ENCODE peak calls at places on chromosomes 3 and 15, in four cellular contexts. M is uterus, S is HCT116, R is tibial artery. F is an unnamed sample.

GRCh38 chr3:197292083-197293042 is 6.0 kb downstream of the DLG1 start:
- DNase-seq in R (no peak), M (no peak), S (no peak), F (no peak)

GRCh38 chr3:109806929-109807328 is 469.6 kb upstream of the DPPA4 start:
- DNase-seq in R (no peak), M (no peak), S (peak), F (no peak)

GRCh38 chr15:76200083-76200465 is 111.2 kb downstream of the ETFA start:
- DNase-seq in S (no peak), R (peak), M (no peak), F (no peak)

GRCh38 chr15:51074926-51075325 is 19.8 kb downstream of the TNFAIP8L3 start:
- DNase-seq in M (no peak), S (no peak), R (no peak), F (no peak)

GRCh38 chr15:59191855-59192237 is 14.8 kb upstream of the LDHAL6B start:
- DNase-seq in R (no peak), S (peak), M (no peak), F (no peak)

GRCh38 chr15:67137951-67138935 is 72.8 kb downstream of the SMAD3 start:
- DNase-seq in S (no peak), M (peak), R (peak), F (no peak)

GRCh38 chr15:35934383-35935049 is 388.6 kb upstream of the DPH6 start:
- DNase-seq in R (no peak), S (no peak), M (no peak), F (no peak)

GRCh38 chr3:170330366-170330765 is 27.1 kb upstream of the SKIL start:
- DNase-seq in R (no peak), S (peak), M (no peak), F (no peak)

GRCh38 chr3:63706321-63707085 is 54.0 kb downstream of the SNTN start:
- DNase-seq in S (no peak), R (no peak), M (no peak), F (no peak)

GRCh38 chr3:128466840-128467541 is at the start of gene DNAJB8:
- DNase-seq in M (no peak), R (no peak), S (no peak), F (no peak)

GRCh38 chr15:82810061-82810862 is 834 bp downstream of the WHAMM start:
- DNase-seq in M (peak), R (no peak), S (no peak), F (peak)

GRCh38 chr15:101128191-101128590 is 123.7 kb downstream of the CHSY1 start:
- DNase-seq in S (no peak), R (no peak), M (peak), F (no peak)

GRCh38 chr15:85785887-85786777 is 8.6 kb downstream of the KLHL25 start:
- DNase-seq in S (peak), R (no peak), M (no peak), F (peak)

GRCh38 chr3:195248281-195248680 is 22.7 kb downstream of the XXYLT1 start:
- DNase-seq in R (peak), S (no peak), M (no peak), F (no peak)

GRCh38 chr15:92163641-92164040 is 230.0 kb upstream of the ST8SIA2 start:
- DNase-seq in M (no peak), R (no peak), S (no peak), F (no peak)

GRCh38 chr3:188435266-188435665 is 281.3 kb downstream of the LPP start:
- DNase-seq in R (no peak), S (no peak), M (no peak), F (no peak)

GRCh38 chr3:149657458-149657795 is 398 bp downstream of the WWTR1 start:
- DNase-seq in M (peak), R (peak), S (no peak), F (peak)

GRCh38 chr3:181610083-181610972 is 101.4 kb upstream of the SOX2 start:
- DNase-seq in R (no peak), M (no peak), S (no peak), F (no peak)

GRCh38 chr3:132703733-132704132 is 18.5 kb downstream of the NPHP3 start:
- DNase-seq in M (no peak), R (no peak), S (no peak), F (no peak)

GRCh38 chr3:198032039-198032438 is 72.0 kb downstream of the LMLN start:
- DNase-seq in S (no peak), M (no peak), R (no peak), F (no peak)

GRCh38 chr3:13192471-13193213 is 119.4 kb upstream of the IQSEC1 start:
- DNase-seq in S (no peak), M (no peak), R (no peak), F (no peak)

GRCh38 chr3:175664911-175665310 is 805.8 kb downstream of the NAALADL2 start:
- DNase-seq in S (no peak), M (no peak), R (no peak), F (no peak)

GRCh38 chr3:44659434-44659833 is 10.9 kb downstream of the ZNF35 start:
- DNase-seq in M (no peak), R (no peak), S (no peak), F (no peak)

GRCh38 chr3:46031269-46031668 is 4.0 kb upstream of the XCR1 start:
- DNase-seq in M (no peak), S (no peak), R (no peak), F (no peak)

GRCh38 chr3:172173316-172174271 is 134.2 kb downstream of the FNDC3B start:
- DNase-seq in R (no peak), M (no peak), S (no peak), F (no peak)

GRCh38 chr3:127276995-127277394 is 10.9 kb downstream of the PRR20G start:
- DNase-seq in S (no peak), M (no peak), R (no peak), F (no peak)

GRCh38 chr3:188516515-188516914 is 362.6 kb downstream of the LPP start:
- DNase-seq in R (no peak), M (no peak), S (no peak), F (no peak)

GRCh38 chr3:55935241-55935640 is 448.1 kb upstream of the WNT5A start:
- DNase-seq in S (no peak), M (no peak), R (no peak), F (no peak)

GRCh38 chr3:187197255-187197654 is at the start of gene RTP1:
- DNase-seq in M (no peak), R (no peak), S (no peak), F (no peak)

GRCh38 chr3:30342319-30343060 is 263.9 kb upstream of the TGFBR2 start:
- DNase-seq in R (peak), S (peak), M (peak), F (peak)

GRCh38 chr15:95202569-95203349 is 971.4 kb downstream of the MCTP2 start:
- DNase-seq in R (no peak), M (no peak), S (no peak), F (no peak)

GRCh38 chr3:132261501-132261900 is 55.7 kb upstream of the ACP3 start:
- DNase-seq in M (no peak), S (no peak), R (no peak), F (no peak)

GRCh38 chr15:47432831-47433230 is 284.5 kb upstream of the SEMA6D start:
- DNase-seq in S (no peak), R (no peak), M (no peak), F (no peak)

GRCh38 chr3:112378989-112379692 is 46.2 kb downstream of the CD200 start:
- DNase-seq in M (no peak), R (no peak), S (no peak), F (no peak)

GRCh38 chr15:35019401-35020327 is 31.6 kb upstream of the ZNF770 start:
- DNase-seq in S (peak), M (no peak), R (no peak), F (no peak)

GRCh38 chr3:136414476-136414875 is 164.3 kb downstream of the PCCB start:
- DNase-seq in R (no peak), S (no peak), M (no peak), F (no peak)

GRCh38 chr3:15896500-15896899 is 98.7 kb upstream of the ANKRD28 start:
- DNase-seq in S (no peak), M (no peak), R (no peak), F (no peak)

GRCh38 chr3:188002626-188003138 is 151.3 kb upstream of the LPP start:
- DNase-seq in M (no peak), S (no peak), R (no peak), F (no peak)

GRCh38 chr3:73759290-73759689 is 134.5 kb upstream of the PDZRN3 start:
- DNase-seq in R (no peak), M (no peak), S (no peak), F (no peak)
- H3K4me3 ChIP-seq in R (no peak), M (no peak), S (no peak), F (no peak)

DNA sequence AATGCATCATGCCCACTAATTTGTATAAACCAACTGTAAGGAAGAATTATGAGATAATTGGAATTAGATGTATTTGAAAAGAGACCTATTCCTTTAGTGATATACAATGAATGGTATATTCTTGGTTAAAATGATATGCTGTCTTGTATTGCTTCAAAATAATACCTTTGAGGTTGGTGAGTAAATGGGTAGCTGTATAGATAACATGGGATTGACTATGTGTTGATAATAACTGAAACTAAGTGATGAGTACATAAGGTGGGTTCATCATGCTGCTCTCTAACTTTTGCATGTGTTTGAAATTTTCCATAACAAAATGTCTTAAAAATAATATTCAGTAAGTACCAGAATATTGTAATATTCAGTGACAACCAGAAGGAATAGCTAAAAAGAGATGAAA is 272.6 kb upstream of the ZPLD1 start:
- DNase-seq in R (no peak), S (no peak), M (no peak), F (no peak)
- H3K27ac ChIP-seq in R (peak), S (no peak), M (peak), F (peak)

DNA sequence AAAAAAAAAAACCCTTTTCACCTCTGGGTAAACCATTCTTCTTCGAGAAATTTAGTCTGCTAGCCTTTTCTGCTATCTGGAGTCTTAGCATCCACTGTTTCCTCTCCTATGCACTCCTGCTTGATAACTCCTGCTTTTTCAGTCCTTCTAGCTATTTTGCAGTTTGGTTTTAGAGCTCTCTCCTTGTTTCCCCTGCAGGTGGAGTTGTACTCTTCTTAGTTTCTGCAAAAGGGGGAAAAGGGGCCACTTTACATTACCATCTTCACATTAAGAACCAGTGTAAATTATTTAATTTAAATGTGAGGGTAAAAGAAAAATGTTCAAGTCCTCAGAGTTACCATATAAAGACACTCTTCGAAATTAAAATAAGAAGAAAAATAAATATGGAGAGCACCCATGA is 23.6 kb upstream of the MYLK start:
- DNase-seq in R (no peak), S (no peak), M (no peak), F (no peak)
- TF ChIP-seq CTCF in R (no peak), S (peak), M (no peak), F (no peak)

GRCh38 chr3:64827391-64827790 is 139.6 kb upstream of the ADAMTS9 start:
- DNase-seq in R (no peak), M (no peak), S (no peak), F (no peak)

GRCh38 chr3:64829331-64829730 is 141.5 kb upstream of the ADAMTS9 start:
- DNase-seq in S (no peak), R (no peak), M (no peak), F (no peak)

GRCh38 chr3:64825404-64825803 is 137.6 kb upstream of the ADAMTS9 start:
- DNase-seq in R (no peak), S (no peak), M (no peak), F (no peak)

DNA sequence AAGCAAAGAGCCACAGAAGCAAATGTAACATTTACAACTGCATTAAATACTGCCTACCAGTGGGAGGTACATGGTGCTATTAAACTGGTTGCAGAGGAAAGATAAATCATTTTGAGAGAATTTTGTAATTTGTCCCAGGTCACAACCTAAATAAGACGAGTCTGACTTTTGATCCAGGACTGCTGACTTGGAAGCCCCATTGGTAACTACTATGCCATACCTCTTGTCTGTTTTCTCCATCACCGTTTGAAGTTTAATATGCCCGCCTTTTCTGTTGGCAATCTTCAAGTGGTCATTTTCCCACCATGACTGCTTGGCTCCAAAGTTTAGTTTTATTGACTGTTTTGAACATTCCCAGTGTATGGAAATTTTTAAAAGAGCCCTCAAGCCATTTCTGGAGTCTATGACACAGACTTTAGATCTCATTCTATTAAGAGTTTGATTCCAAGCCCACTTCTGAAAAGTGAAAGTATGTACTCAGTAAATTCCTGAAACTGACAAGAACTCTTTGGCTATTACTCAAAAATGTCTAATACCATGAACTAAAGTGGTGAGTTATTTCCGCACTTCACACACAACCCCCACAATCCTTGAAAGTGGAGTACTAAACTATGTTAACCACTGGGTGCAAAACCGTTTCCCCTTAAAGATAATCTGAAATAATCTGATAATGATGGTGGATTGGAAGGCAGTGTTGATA is 136.6 kb upstream of the ADAMTS9 start:
- DNase-seq in R (no peak), S (no peak), M (no peak), F (no peak)
- H3K4me3 ChIP-seq in R (no peak), S (no peak), M (no peak), F (no peak)

DNA sequence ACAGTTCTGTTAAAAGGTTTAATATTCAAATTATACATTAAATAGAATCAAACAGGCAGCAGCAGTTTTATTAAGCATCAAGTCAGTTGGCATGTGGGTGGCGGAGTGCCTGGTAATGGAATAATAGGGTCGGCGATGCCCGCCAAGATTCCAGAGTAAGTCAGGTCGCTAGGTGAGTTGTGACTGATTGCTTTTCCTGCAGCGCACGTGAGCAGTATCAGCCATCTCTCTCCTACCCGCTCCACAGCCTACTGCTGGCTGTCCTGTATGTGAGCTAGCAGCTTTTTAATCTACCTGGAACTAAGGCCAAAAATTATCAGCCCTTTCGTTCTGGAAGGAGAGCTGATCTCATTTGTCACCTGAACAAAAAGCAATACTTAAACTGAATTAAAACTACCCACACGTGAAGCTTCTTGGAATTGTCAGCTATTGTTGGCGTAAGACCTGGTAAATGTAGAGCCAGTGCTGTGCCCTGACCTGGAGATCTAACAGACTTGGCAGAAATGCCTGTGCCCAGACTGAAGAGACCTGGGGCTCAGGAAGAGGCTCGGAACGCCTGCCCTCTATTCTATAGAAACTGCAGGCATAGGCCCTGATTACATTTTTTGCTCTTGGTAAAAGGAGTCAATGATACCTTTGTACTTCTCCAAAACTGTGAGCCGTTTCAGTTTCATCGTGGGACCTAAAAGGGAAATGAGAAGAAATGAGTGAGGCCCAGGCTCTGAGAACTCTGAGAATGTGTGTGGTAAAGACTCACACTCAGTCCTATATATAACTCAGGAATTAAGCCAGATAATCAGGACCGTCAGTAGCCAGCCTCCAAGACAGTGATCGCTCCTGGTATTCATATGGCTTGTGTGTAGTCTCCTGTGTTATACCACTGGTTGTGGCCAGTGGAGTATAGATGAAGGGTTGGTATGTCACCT is 21.9 kb downstream of the IDH3A start:
- DNase-seq in S (no peak), R (no peak), M (no peak), F (no peak)
- H3K27ac ChIP-seq in S (no peak), R (no peak), M (no peak), F (peak)

GRCh38 chr15:74632601-74633000 is 17.0 kb downstream of the CLK3 start:
- DNase-seq in S (no peak), R (no peak), M (no peak), F (no peak)

GRCh38 chr15:74631408-74631807 is 15.8 kb downstream of the CLK3 start:
- DNase-seq in M (no peak), R (no peak), S (no peak), F (no peak)

GRCh38 chr15:74630284-74631086 is 14.8 kb downstream of the CLK3 start:
- DNase-seq in M (no peak), R (peak), S (no peak), F (no peak)

GRCh38 chr15:74631087-74631385 is 15.4 kb downstream of the CLK3 start:
- DNase-seq in M (no peak), R (peak), S (no peak), F (no peak)

GRCh38 chr15:74631935-74632560 is 16.4 kb downstream of the CLK3 start:
- DNase-seq in S (no peak), M (peak), R (no peak), F (peak)
- TF ChIP-seq CTCF in S (peak), M (peak), R (peak), F (peak)

GRCh38 chr3:32822609-32823498 is 5.1 kb downstream of the TRIM71 start:
- DNase-seq in S (no peak), R (no peak), M (no peak), F (no peak)

GRCh38 chr3:32819581-32820348 is 2.0 kb downstream of the TRIM71 start:
- DNase-seq in R (no peak), M (no peak), S (no peak), F (no peak)

GRCh38 chr3:32820430-32820829 is 2.6 kb downstream of the TRIM71 start:
- DNase-seq in S (no peak), R (no peak), M (no peak), F (no peak)

GRCh38 chr3:32821686-32822296 is 4.0 kb downstream of the TRIM71 start:
- DNase-seq in M (no peak), R (no peak), S (no peak), F (no peak)

DNA sequence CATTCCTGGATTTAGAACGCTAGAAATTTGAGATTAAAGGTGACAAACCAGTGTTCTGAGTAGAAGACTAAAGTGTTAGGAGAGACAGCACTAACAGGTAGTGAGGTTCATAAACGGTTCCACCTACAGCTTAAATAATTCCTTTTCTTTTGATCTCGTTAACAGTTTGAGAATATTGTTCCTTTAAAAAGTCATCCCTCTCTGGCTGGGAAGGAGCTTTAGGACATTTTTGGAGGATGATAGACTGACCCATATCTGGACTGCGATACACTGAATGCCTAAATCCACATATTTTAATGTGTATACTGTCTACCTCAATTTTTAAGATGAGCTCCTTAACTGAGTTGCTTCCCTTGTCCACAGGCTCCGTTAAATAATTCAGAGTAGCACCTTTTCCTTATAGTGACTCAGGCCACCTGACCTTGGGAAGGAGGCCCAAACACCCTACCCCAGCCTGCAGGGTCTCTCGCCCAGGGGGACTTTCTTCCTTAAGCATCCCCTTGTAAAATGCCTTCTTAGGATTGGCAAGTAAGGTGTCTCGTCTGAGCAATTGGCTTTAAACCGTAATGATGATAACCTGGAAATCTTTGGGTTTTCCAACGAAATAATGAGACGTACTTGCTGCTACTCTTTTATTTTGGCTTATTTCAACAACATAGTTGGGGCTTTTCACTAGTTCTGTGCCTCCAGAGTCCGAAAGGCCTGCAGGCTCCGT is 3.3 kb downstream of the TRIM71 start:
- DNase-seq in S (no peak), R (no peak), M (no peak), F (no peak)
- H3K4me3 ChIP-seq in S (no peak), R (no peak), M (no peak), F (no peak)